ENCODE peak calls at places on chromosomes 5 and 9, in four cellular contexts. One of them, this sample, is unnamed.
A peak's percentile ranks its signal among the peaks of the same experiment; 100 is the strongest.

GRCh38 chr9:88497224-88497623 is 37.8 kb upstream of the NXNL2 start:
- DNase-seq in osteocyte: peak; percentile 53
- DNase-seq in PC-3: no peak
- DNase-seq in RKO: no peak
- DNase-seq in this sample: no peak

GRCh38 chr5:65742565-65743231 is 20.7 kb downstream of the NLN start:
- DNase-seq in osteocyte: no peak
- DNase-seq in PC-3: peak; percentile 60
- DNase-seq in RKO: peak; percentile 89
- DNase-seq in this sample: no peak

GRCh38 chr5:113123563-113123962 is 147.0 kb downstream of the DCP2 start:
- DNase-seq in osteocyte: no peak
- DNase-seq in PC-3: peak; percentile 19
- DNase-seq in RKO: peak; percentile 3
- DNase-seq in this sample: no peak

GRCh38 chr9:134671341-134672113 is 29.9 kb downstream of the COL5A1 start:
- DNase-seq in osteocyte: no peak
- DNase-seq in PC-3: no peak
- DNase-seq in RKO: no peak
- DNase-seq in this sample: no peak

GRCh38 chr9:134178394-134178780 is 14.0 kb upstream of the RNU6ATAC start:
- DNase-seq in osteocyte: no peak
- DNase-seq in PC-3: no peak
- DNase-seq in RKO: no peak
- DNase-seq in this sample: no peak

GRCh38 chr5:95959964-95960801 is 1.5 kb downstream of the ELL2 start:
- DNase-seq in osteocyte: no peak
- DNase-seq in PC-3: no peak
- DNase-seq in RKO: peak; percentile 47
- DNase-seq in this sample: no peak

GRCh38 chr9:95910023-95910706 is 34.7 kb downstream of the ERCC6L2 start:
- DNase-seq in osteocyte: no peak
- DNase-seq in PC-3: peak; percentile 51
- DNase-seq in RKO: peak; percentile 51
- DNase-seq in this sample: no peak

GRCh38 chr5:38434981-38435710 is 121.3 kb downstream of the LIFR start:
- DNase-seq in osteocyte: no peak
- DNase-seq in PC-3: no peak
- DNase-seq in RKO: no peak
- DNase-seq in this sample: no peak

GRCh38 chr5:24183941-24184340 is 460.8 kb downstream of the CDH10 start:
- DNase-seq in osteocyte: no peak
- DNase-seq in PC-3: peak; percentile 27
- DNase-seq in RKO: no peak
- DNase-seq in this sample: no peak

GRCh38 chr9:93262537-93263310 is 78.8 kb downstream of the WNK2 start:
- DNase-seq in osteocyte: peak; percentile 70
- DNase-seq in PC-3: no peak
- DNase-seq in RKO: no peak
- DNase-seq in this sample: peak; percentile 60

GRCh38 chr9:94922691-94923107 is 196.2 kb downstream of the AOPEP start:
- DNase-seq in osteocyte: no peak
- DNase-seq in PC-3: peak; percentile 25
- DNase-seq in RKO: no peak
- DNase-seq in this sample: no peak

GRCh38 chr9:137679695-137680305 is 61.0 kb downstream of the EHMT1 start:
- DNase-seq in osteocyte: no peak
- DNase-seq in PC-3: no peak
- DNase-seq in RKO: no peak
- DNase-seq in this sample: no peak

GRCh38 chr9:126491256-126491879 is 122.4 kb upstream of the LMX1B start:
- DNase-seq in osteocyte: no peak
- DNase-seq in PC-3: peak; percentile 70
- DNase-seq in RKO: peak; percentile 78
- DNase-seq in this sample: no peak

GRCh38 chr9:134252084-134252830 is 74.0 kb upstream of the RXRA start:
- DNase-seq in osteocyte: no peak
- DNase-seq in PC-3: no peak
- DNase-seq in RKO: no peak
- DNase-seq in this sample: no peak

GRCh38 chr9:121765021-121765950 is 113.9 kb downstream of the DAB2IP start:
- DNase-seq in osteocyte: no peak
- DNase-seq in PC-3: peak; percentile 63
- DNase-seq in RKO: peak; percentile 32
- DNase-seq in this sample: no peak

GRCh38 chr5:98975223-98975622 is 46.4 kb upstream of the CHD1 start:
- DNase-seq in osteocyte: no peak
- DNase-seq in PC-3: peak; percentile 76
- DNase-seq in RKO: no peak
- DNase-seq in this sample: no peak